ENCODE peak calls at places on chromosomes 2 and 18, in ten cellular contexts. D is adrenal gland; G is body of pancreas; B is SK-N-SH; Q is cardiac muscle cell; R is right cardiac atrium; F is stomach; J is osteoblast; N is sigmoid colon; A is naive thymus-derived CD4-positive, alpha-beta T cell. C is an unnamed sample. For H3K9me3, the result is how much of the 10 kb centered on the place peaks cover.

GRCh38 chr18:12057419-12058039 is 36.1 kb upstream of the ANKRD62 start:
- DNase-seq in D (no peak), G (no peak), B (no peak), Q (no peak), R (no peak), F (no peak), J (no peak), N (no peak), A (no peak), C (no peak)

GRCh38 chr18:39359636-39360035 is 1794.0 kb upstream of the CELF4 start:
- DNase-seq in D (no peak), G (no peak), B (no peak), Q (no peak), R (no peak), F (no peak), J (no peak), N (no peak), A (no peak), C (no peak)

GRCh38 chr18:37166491-37166890 is 337.6 kb downstream of the KIAA1328 start:
- DNase-seq in D (no peak), G (no peak), B (no peak), Q (no peak), R (no peak), F (no peak), J (no peak), N (no peak), A (no peak), C (no peak)

GRCh38 chr2:100107911-100108647 is 34.3 kb downstream of the AFF3 start:
- DNase-seq in D (no peak), G (no peak), B (peak), Q (no peak), R (no peak), F (no peak), J (no peak), N (no peak), A (no peak), C (no peak)

GRCh38 chr18:80175451-80176235 is 66.6 kb downstream of the ADNP2 start:
- DNase-seq in D (no peak), G (no peak), B (no peak), Q (no peak), R (no peak), F (peak), J (peak), N (no peak), A (peak), C (peak)

GRCh38 chr2:186641132-186641806 is 51.4 kb downstream of the ITGAV start:
- DNase-seq in D (no peak), G (no peak), B (no peak), Q (no peak), R (no peak), F (no peak), J (peak), N (no peak), A (no peak), C (no peak)

GRCh38 chr18:5296706-5297320 is 1.3 kb upstream of the ZBTB14 start:
- DNase-seq in D (peak), G (peak), B (peak), Q (peak), R (peak), F (peak), J (peak), N (peak), A (peak), C (peak)

GRCh38 chr2:40106061-40106460 is 327.0 kb upstream of the THUMPD2 start:
- DNase-seq in D (no peak), G (no peak), B (no peak), Q (no peak), R (no peak), F (no peak), J (no peak), N (no peak), A (no peak), C (no peak)

GRCh38 chr2:130922417-130922816 is 85.7 kb downstream of the ARHGEF4 start:
- DNase-seq in D (no peak), G (no peak), B (no peak), Q (no peak), R (no peak), F (no peak), J (no peak), N (no peak), A (no peak), C (no peak)

GRCh38 chr2:143246246-143246645 is 117.0 kb downstream of the ARHGAP15 start:
- DNase-seq in D (no peak), G (no peak), B (no peak), Q (no peak), R (no peak), F (no peak), J (no peak), N (no peak), A (no peak), C (no peak)

GRCh38 chr2:235021752-235022151 is 69.9 kb downstream of the SH3BP4 start:
- DNase-seq in D (no peak), G (no peak), B (peak), Q (no peak), R (no peak), F (no peak), J (peak), N (no peak), A (no peak), C (no peak)

GRCh38 chr2:209472871-209473270 is 49.0 kb downstream of the MAP2 start:
- DNase-seq in D (no peak), G (no peak), B (no peak), Q (no peak), R (no peak), F (no peak), J (no peak), N (no peak), A (no peak), C (no peak)

GRCh38 chr18:75533954-75534353 is 106.5 kb upstream of the SMIM21 start:
- DNase-seq in D (no peak), G (no peak), B (no peak), Q (no peak), R (no peak), F (no peak), J (no peak), N (no peak), A (no peak), C (no peak)

GRCh38 chr2:75518638-75519465 is 41.9 kb downstream of the EVA1A start:
- DNase-seq in D (no peak), G (no peak), B (no peak), Q (no peak), R (no peak), F (no peak), J (no peak), N (no peak), A (no peak), C (no peak)

GRCh38 chr2:235614176-235614860 is 120.5 kb downstream of the AGAP1 start:
- DNase-seq in D (no peak), G (no peak), B (peak), Q (no peak), R (no peak), F (no peak), J (peak), N (no peak), A (no peak), C (no peak)

GRCh38 chr2:149612122-149612521 is 24.5 kb upstream of the MMADHC start:
- DNase-seq in D (no peak), G (peak), B (no peak), Q (no peak), R (peak), F (peak), J (peak), N (no peak), A (no peak), C (no peak)

GRCh38 chr2:73103018-73103542 is 9.7 kb downstream of the RAB11FIP5 start:
- DNase-seq in D (peak), G (no peak), B (peak), Q (no peak), R (no peak), F (no peak), J (no peak), N (no peak), A (no peak), C (no peak)

GRCh38 chr2:166417669-166418068 is 41.9 kb upstream of the SCN9A start:
- DNase-seq in D (no peak), G (no peak), B (no peak), Q (no peak), R (no peak), F (no peak), J (peak), N (no peak), A (no peak), C (no peak)

GRCh38 chr2:26562811-26563645 is 78.1 kb downstream of the CIB4 start:
- DNase-seq in D (no peak), G (peak), B (no peak), Q (no peak), R (peak), F (peak), J (peak), N (peak), A (no peak), C (no peak)

GRCh38 chr2:9693138-9693520 is 62.3 kb upstream of the YWHAQ start:
- DNase-seq in D (no peak), G (no peak), B (no peak), Q (no peak), R (peak), F (no peak), J (peak), N (peak), A (no peak), C (no peak)

GRCh38 chr2:203871371-203871983 is 3.9 kb downstream of the CTLA4 start:
- DNase-seq in D (no peak), G (no peak), B (no peak), Q (no peak), R (no peak), F (no peak), J (no peak), N (no peak), A (no peak), C (no peak)

GRCh38 chr18:79867666-79868065 is 69.9 kb downstream of the KCNG2 start:
- DNase-seq in D (peak), G (no peak), B (no peak), Q (no peak), R (no peak), F (no peak), J (peak), N (no peak), A (no peak), C (no peak)

GRCh38 chr18:62982600-62983251 is 267.4 kb downstream of the PHLPP1 start:
- DNase-seq in D (peak), G (peak), B (peak), Q (peak), R (peak), F (peak), J (peak), N (peak), A (peak), C (peak)

GRCh38 chr2:237091779-237092436 is 6.2 kb downstream of the COPS8 start:
- DNase-seq in D (no peak), G (no peak), B (no peak), Q (no peak), R (no peak), F (no peak), J (no peak), N (peak), A (no peak), C (no peak)

GRCh38 chr2:139296672-139297209 is 516.6 kb upstream of the NXPH2 start:
- DNase-seq in D (no peak), G (no peak), B (no peak), Q (no peak), R (no peak), F (no peak), J (peak), N (no peak), A (no peak), C (no peak)

GRCh38 chr2:69483024-69483423 is 45.8 kb upstream of the NFU1 start:
- DNase-seq in D (no peak), G (no peak), B (no peak), Q (no peak), R (no peak), F (no peak), J (no peak), N (no peak), A (no peak), C (no peak)

GRCh38 chr2:52862801-52863200 is 904.8 kb upstream of the CHAC2 start:
- DNase-seq in D (no peak), G (no peak), B (no peak), Q (no peak), R (no peak), F (no peak), J (no peak), N (no peak), A (no peak), C (no peak)

GRCh38 chr18:79481041-79481790 is 85.5 kb downstream of the NFATC1 start:
- DNase-seq in D (no peak), G (no peak), B (no peak), Q (no peak), R (peak), F (no peak), J (peak), N (peak), A (no peak), C (peak)

GRCh38 chr18:77044866-77045664 is 87.5 kb downstream of the MBP start:
- DNase-seq in D (no peak), G (no peak), B (no peak), Q (no peak), R (no peak), F (no peak), J (no peak), N (no peak), A (no peak), C (no peak)

GRCh38 chr2:68435605-68436004 is 31.5 kb downstream of the FBXO48 start:
- DNase-seq in D (no peak), G (no peak), B (no peak), Q (no peak), R (no peak), F (no peak), J (no peak), N (no peak), A (no peak), C (no peak)

GRCh38 chr2:238560234-238560633 is 133.5 kb downstream of the ASB1 start:
- DNase-seq in D (no peak), G (no peak), B (no peak), Q (no peak), R (no peak), F (no peak), J (peak), N (no peak), A (no peak), C (no peak)

GRCh38 chr2:53033416-53033815 is 734.2 kb upstream of the CHAC2 start:
- DNase-seq in D (no peak), G (no peak), B (no peak), Q (no peak), R (no peak), F (no peak), J (no peak), N (no peak), A (no peak), C (no peak)

GRCh38 chr18:78174737-78175136 is 804.9 kb upstream of the SALL3 start:
- DNase-seq in D (no peak), G (no peak), B (no peak), Q (no peak), R (no peak), F (no peak), J (no peak), N (no peak), A (no peak), C (no peak)

GRCh38 chr18:63965716-63966330 is 4.1 kb upstream of the SERPINB8 start:
- DNase-seq in D (no peak), G (no peak), B (no peak), Q (no peak), R (no peak), F (no peak), J (no peak), N (no peak), A (no peak), C (no peak)

GRCh38 chr18:2653467-2653866 is 2.1 kb upstream of the SMCHD1 start:
- DNase-seq in D (no peak), G (no peak), B (no peak), Q (no peak), R (no peak), F (no peak), J (no peak), N (no peak), A (no peak), C (no peak)

GRCh38 chr2:55585451-55586079 is 31.9 kb downstream of the PPP4R3B start:
- DNase-seq in D (no peak), G (no peak), B (no peak), Q (no peak), R (no peak), F (no peak), J (no peak), N (no peak), A (no peak), C (no peak)

GRCh38 chr2:227188292-227188691 is 23.9 kb downstream of the COL4A3 start:
- DNase-seq in D (peak), G (no peak), B (no peak), Q (peak), R (no peak), F (no peak), J (no peak), N (no peak), A (no peak), C (no peak)

GRCh38 chr2:224222320-224222719 is 179.6 kb downstream of the FAM124B start:
- DNase-seq in D (no peak), G (no peak), B (no peak), Q (peak), R (no peak), F (no peak), J (no peak), N (no peak), A (no peak), C (no peak)

GRCh38 chr2:240252872-240253511 is 112.5 kb upstream of the OTOS start:
- DNase-seq in D (no peak), G (no peak), B (peak), Q (no peak), R (peak), F (no peak), J (no peak), N (peak), A (no peak), C (no peak)

DNA sequence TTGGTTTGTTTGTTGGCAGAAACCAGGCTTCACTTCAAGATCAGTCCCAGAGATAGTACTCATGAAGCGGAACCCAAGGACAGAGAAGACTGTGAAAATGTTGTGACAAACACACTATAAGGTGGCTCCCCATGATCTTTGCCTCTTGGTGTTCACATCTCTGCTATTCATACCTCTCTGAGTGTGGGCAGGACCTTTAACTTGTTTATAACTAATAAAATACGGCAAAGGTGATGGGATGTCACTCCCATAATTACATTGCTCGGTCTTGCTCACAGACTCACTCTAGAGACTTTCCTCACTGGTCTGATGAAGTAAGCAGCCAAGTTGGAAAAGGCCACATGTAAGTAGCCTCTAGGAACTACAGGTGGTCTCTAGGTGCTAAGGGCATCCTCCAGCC is 30.6 kb upstream of the UGP2 start:
- DNase-seq in D (no peak), G (no peak), B (no peak), Q (no peak), R (no peak), F (no peak), J (no peak), N (no peak), A (no peak), C (no peak)
- H3K27ac ChIP-seq in D (no peak), G (no peak), B (no peak), Q (no peak), R (no peak), F (no peak), J (no peak), N (no peak), A (no peak), C (no peak)

GRCh38 chr2:5563411-5563810 is 128.8 kb upstream of the SOX11 start:
- DNase-seq in D (no peak), G (no peak), B (no peak), Q (no peak), R (no peak), F (no peak), J (no peak), N (no peak), A (no peak), C (no peak)
- H3K9me3 ChIP-seq in D (under half), G (under half), B (under half), Q (under half), R (under half), F (under half), J (under half), N (under half), A (under half), C (under half)

DNA sequence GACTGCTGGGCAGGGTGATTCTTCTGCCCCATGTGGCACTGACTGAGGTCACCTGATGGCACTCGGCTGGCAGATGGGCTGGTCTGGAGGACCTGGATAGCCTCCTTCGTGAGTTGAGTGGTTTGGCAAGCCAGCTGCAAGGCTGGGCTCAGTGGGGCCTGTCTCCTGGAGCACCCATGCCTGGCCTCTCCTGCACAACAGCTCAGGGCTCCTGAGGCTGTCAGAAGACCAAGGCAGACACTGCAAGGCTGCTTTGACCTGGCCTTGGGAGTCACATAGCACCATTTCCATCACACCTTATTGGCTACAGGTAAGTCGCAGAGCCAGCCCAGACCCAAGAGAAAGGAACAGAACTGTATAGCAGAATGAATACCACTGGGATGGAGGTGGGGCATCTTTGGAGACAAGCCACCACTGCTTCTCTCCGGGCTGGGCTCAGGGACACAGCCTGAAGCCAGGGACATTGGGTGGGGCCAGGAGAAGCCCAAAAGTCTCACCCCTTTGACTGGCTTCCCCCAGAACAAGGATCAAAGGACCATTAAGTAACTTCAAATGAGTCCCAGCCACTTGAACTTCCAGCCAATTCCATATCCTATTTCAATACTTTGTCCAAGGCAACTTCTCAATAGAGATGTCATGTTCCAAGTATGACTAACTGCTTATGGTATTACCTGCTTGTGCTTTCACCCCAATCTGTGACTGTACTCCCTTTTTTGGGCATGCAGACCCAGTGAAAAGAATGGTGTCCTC is 156.3 kb downstream of the CABLES1 start:
- DNase-seq in D (no peak), G (no peak), B (no peak), Q (no peak), R (no peak), F (no peak), J (peak), N (no peak), A (no peak), C (no peak)
- H3K27ac ChIP-seq in D (no peak), G (no peak), B (no peak), Q (no peak), R (no peak), F (no peak), J (peak), N (no peak), A (no peak), C (no peak)

DNA sequence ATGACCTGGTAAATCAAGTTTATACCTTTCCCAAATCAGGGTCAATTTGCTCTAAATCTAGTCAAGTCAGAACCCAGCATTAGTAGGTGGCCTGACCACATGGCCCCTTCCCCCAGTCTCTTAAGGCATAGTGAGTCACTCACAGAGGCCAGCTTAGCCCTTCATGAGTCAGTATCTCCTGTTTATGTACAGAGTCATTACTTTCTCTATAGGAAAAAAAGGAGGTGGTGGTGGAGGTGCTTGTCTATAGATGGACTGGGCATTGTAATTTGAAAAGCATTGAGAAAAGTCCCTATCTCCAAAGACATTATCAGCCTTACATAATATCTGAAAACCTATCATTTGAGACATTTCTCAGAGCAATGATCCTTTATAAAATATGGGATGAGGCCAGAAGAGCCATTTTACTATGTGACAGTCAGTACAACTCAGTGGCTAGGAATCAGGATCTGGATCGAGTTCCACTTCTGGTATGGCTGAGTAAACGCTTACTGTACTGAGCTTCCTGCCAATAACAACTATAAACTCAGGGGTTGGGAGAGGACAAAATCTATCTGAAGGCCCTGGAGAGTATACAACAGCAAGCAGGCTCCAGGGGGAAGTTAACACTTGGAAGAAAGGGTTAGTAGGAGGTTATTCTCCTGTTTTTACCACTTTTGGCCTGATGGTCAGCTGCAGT is 22.5 kb upstream of the SIGLEC15 start:
- DNase-seq in D (no peak), G (no peak), B (no peak), Q (no peak), R (no peak), F (no peak), J (peak), N (no peak), A (no peak), C (no peak)
- H3K9me3 ChIP-seq in D (under half), G (under half), B (under half), Q (under half), R (under half), F (under half), J (under half), N (under half), A (under half), C (under half)

GRCh38 chr2:178479275-178479616 is 846 bp upstream of the FKBP7 start:
- DNase-seq in D (no peak), G (no peak), B (no peak), Q (no peak), R (no peak), F (no peak), J (no peak), N (no peak), A (no peak), C (no peak)
- H3K27ac ChIP-seq in D (peak), G (peak), B (peak), Q (no peak), R (peak), F (peak), J (peak), N (peak), A (peak), C (no peak)

GRCh38 chr2:190136259-190136658 is 73.7 kb upstream of the MSTN start:
- DNase-seq in D (no peak), G (no peak), B (no peak), Q (no peak), R (no peak), F (no peak), J (no peak), N (no peak), A (no peak), C (no peak)
- H3K9me3 ChIP-seq in D (under half), G (under half), B (under half), Q (under half), R (under half), F (under half), J (under half), N (under half), A (under half), C (under half)

GRCh38 chr2:101135412-101136296 is 15.5 kb downstream of the TBC1D8 start:
- DNase-seq in D (no peak), G (peak), B (no peak), Q (no peak), R (no peak), F (peak), J (no peak), N (no peak), A (no peak), C (no peak)
- H3K27ac ChIP-seq in D (no peak), G (peak), B (no peak), Q (no peak), R (no peak), F (peak), J (no peak), N (no peak), A (no peak), C (no peak)